ENCODE peak calls at places on chromosomes 11 and 22, in six cellular contexts. B is H1, H is psoas muscle, P is fibroblast of lung, Q is esophagus squamous epithelium, S is ovary. V is an unnamed sample.

GRCh38 chr22:46025225-46025972 is 48.4 kb upstream of the WNT7B start:
- DNase-seq in P (no peak), B (no peak), S (no peak), H (no peak), Q (no peak), V (no peak)

GRCh38 chr11:17541330-17541885 is 2.8 kb downstream of the USH1C start:
- DNase-seq in Q (no peak), P (no peak), B (no peak), H (no peak), S (no peak), V (no peak)

GRCh38 chr11:97548280-97548679 is 1158.5 kb downstream of the JRKL start:
- DNase-seq in B (no peak), S (no peak), H (no peak), P (no peak), Q (no peak), V (no peak)

GRCh38 chr11:36431429-36432092 is 78.5 kb downstream of the TRAF6 start:
- DNase-seq in P (peak; percentile 95), B (no peak), Q (no peak), H (peak; percentile 71), S (peak; percentile 85), V (no peak)

GRCh38 chr22:24133187-24133965 is 47.9 kb upstream of the SUSD2 start:
- DNase-seq in Q (no peak), H (no peak), B (no peak), P (peak; percentile 41), S (no peak), V (no peak)

GRCh38 chr11:12845739-12846358 is 163.3 kb upstream of the RASSF10 start:
- DNase-seq in B (no peak), P (peak; percentile 80), Q (no peak), S (peak; percentile 66), H (no peak), V (no peak)

GRCh38 chr11:26891501-26891900 is 102.4 kb upstream of the FIBIN start:
- DNase-seq in S (no peak), P (no peak), H (no peak), Q (no peak), B (no peak), V (no peak)

GRCh38 chr11:128151338-128151737 is 436.0 kb downstream of the ETS1 start:
- DNase-seq in P (no peak), B (no peak), Q (no peak), H (no peak), S (no peak), V (no peak)

GRCh38 chr22:37534445-37534844 is 15.2 kb upstream of the CARD10 start:
- DNase-seq in H (no peak), Q (no peak), S (no peak), P (no peak), B (no peak), V (no peak)

GRCh38 chr22:19795617-19796008 is 35.0 kb downstream of the TBX1 start:
- DNase-seq in B (no peak), H (peak; percentile 44), Q (no peak), S (no peak), P (peak; percentile 24), V (no peak)

GRCh38 chr11:61545341-61545740 is 35.5 kb downstream of the SYT7 start:
- DNase-seq in P (no peak), S (no peak), H (no peak), B (no peak), Q (no peak), V (no peak)

GRCh38 chr11:100719809-100720221 is 32.7 kb downstream of the ARHGAP42 start:
- DNase-seq in Q (no peak), P (peak; percentile 91), H (peak; percentile 48), B (no peak), S (peak; percentile 66), V (no peak)

GRCh38 chr22:22933100-22933806 is 45.6 kb downstream of the IGLL5 start:
- DNase-seq in S (no peak), P (no peak), H (no peak), Q (no peak), B (no peak), V (no peak)

GRCh38 chr11:70290341-70291065 is 20.0 kb downstream of the PPFIA1 start:
- DNase-seq in H (no peak), P (no peak), Q (no peak), S (no peak), B (no peak), V (no peak)

GRCh38 chr11:25484225-25484624 is 847.7 kb upstream of the ANO3 start:
- DNase-seq in B (no peak), H (no peak), P (no peak), Q (no peak), S (no peak), V (no peak)

GRCh38 chr11:26331911-26332571 is at the start of gene ANO3:
- DNase-seq in H (peak; percentile 44), B (peak; percentile 88), S (peak; percentile 11), Q (no peak), P (peak; percentile 89), V (peak; percentile 88)

GRCh38 chr11:20116825-20117224 is 43.5 kb downstream of the DBX1 start:
- DNase-seq in P (no peak), S (no peak), H (no peak), Q (no peak), B (no peak), V (no peak)

GRCh38 chr11:75523811-75524401 is 1.8 kb downstream of the GDPD5 start:
- DNase-seq in P (no peak), B (no peak), Q (no peak), H (no peak), S (no peak), V (no peak)

GRCh38 chr11:75527130-75527529 is 1.4 kb upstream of the GDPD5 start:
- DNase-seq in S (no peak), P (no peak), Q (no peak), B (no peak), H (no peak), V (no peak)

GRCh38 chr11:75526192-75526541 is 426 bp upstream of the GDPD5 start:
- DNase-seq in P (no peak), S (no peak), B (no peak), H (no peak), Q (no peak), V (no peak)

GRCh38 chr11:75524576-75525432 is 937 bp downstream of the GDPD5 start:
- DNase-seq in S (peak; percentile 30), Q (no peak), B (no peak), H (no peak), P (no peak), V (no peak)

GRCh38 chr11:75525433-75526191 is at the start of gene GDPD5:
- DNase-seq in Q (peak; percentile 29), S (peak; percentile 80), P (peak; percentile 60), H (peak; percentile 79), B (peak; percentile 54), V (peak; percentile 55)
- H3K27ac ChIP-seq in Q (peak within 1 kb of the TSS; percentile 46), S (no peak within 1 kb of the TSS), P (no peak within 1 kb of the TSS), H (peak within 1 kb of the TSS; percentile 36), B (no peak within 1 kb of the TSS), V (no peak within 1 kb of the TSS)

GRCh38 chr11:4466168-4466891 is 16.1 kb upstream of the OR52K1 start:
- DNase-seq in P (no peak), H (no peak), Q (no peak), S (no peak), B (no peak), V (no peak)

GRCh38 chr11:4467811-4468606 is 14.4 kb upstream of the OR52K1 start:
- DNase-seq in Q (no peak), P (no peak), H (no peak), S (no peak), B (no peak), V (no peak)

GRCh38 chr11:4464216-4465159 is 15.4 kb downstream of the OR52K2 start:
- DNase-seq in Q (no peak), P (peak; percentile 48), H (no peak), S (no peak), B (no peak), V (no peak)

GRCh38 chr11:4467043-4467442 is 15.4 kb upstream of the OR52K1 start:
- DNase-seq in S (no peak), P (no peak), H (no peak), Q (no peak), B (no peak), V (no peak)

GRCh38 chr11:4465411-4465810 is 16.3 kb downstream of the OR52K2 start:
- DNase-seq in B (no peak), S (no peak), H (no peak), Q (no peak), P (no peak), V (no peak)
- H3K4me3 ChIP-seq in B (no peak overlapping the region), S (no peak overlapping the region), H (no peak overlapping the region), Q (no peak overlapping the region), P (no peak overlapping the region), V (no peak overlapping the region)

GRCh38 chr22:35064664-35065063 is 1.3 kb upstream of the ISX start:
- DNase-seq in P (no peak), H (no peak), B (no peak), S (no peak), Q (no peak), V (no peak)
- H3K27ac ChIP-seq in P (no peak overlapping the region), H (no peak overlapping the region), B (no peak overlapping the region), S (no peak overlapping the region), Q (no peak overlapping the region), V (no peak overlapping the region)

GRCh38 chr22:40979198-40979597 is 28.0 kb downstream of the RBX1 start:
- DNase-seq in S (no peak), B (no peak), P (no peak), H (no peak), Q (no peak), V (no peak)

GRCh38 chr22:40975346-40975745 is 24.2 kb downstream of the RBX1 start:
- DNase-seq in Q (no peak), H (no peak), S (no peak), B (no peak), P (no peak), V (no peak)

GRCh38 chr22:40982482-40983385 is 31.6 kb downstream of the RBX1 start:
- DNase-seq in Q (no peak), H (no peak), S (no peak), B (no peak), P (no peak), V (no peak)

GRCh38 chr22:40976866-40977700 is 25.9 kb downstream of the RBX1 start:
- DNase-seq in B (no peak), P (no peak), Q (no peak), S (no peak), H (no peak), V (no peak)

DNA sequence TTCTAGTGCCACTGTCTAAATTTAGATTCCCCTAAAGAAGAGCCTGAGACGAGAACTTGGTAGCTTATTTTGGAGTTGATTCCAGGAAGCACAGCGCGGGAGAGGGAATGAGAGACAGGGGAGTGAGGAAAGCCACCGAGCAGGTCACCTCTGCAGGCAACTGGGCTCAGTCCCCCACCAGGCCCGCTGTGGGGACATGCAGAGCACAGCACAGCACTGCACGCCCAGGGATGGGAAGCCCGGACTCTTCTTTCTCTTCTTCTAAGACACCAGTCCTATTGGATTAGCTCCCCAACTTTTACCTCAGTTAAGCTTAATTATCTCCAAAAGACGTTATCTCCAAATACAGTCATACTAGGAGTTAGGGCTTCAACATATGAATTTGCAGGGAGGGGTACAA is 28.7 kb downstream of the RBX1 start:
- DNase-seq in S (no peak), H (no peak), Q (no peak), P (no peak), B (no peak), V (no peak)
- H3K4me3 ChIP-seq in S (no peak overlapping the region), H (no peak overlapping the region), Q (no peak overlapping the region), P (no peak overlapping the region), B (no peak overlapping the region), V (no peak overlapping the region)

GRCh38 chr11:64314805-64315561 is 2.4 kb downstream of the TRMT112 start:
- DNase-seq in H (no peak), Q (no peak), B (no peak), S (no peak), P (no peak), V (no peak)
- H3K27ac ChIP-seq in H (no peak overlapping the region), Q (peak overlapping the region; percentile 83), B (no peak overlapping the region), S (no peak overlapping the region), P (no peak overlapping the region), V (no peak overlapping the region)

GRCh38 chr11:86958259-86958658 is 3.1 kb upstream of the FZD4 start:
- DNase-seq in S (no peak), P (no peak), H (no peak), Q (no peak), B (no peak), V (no peak)
- H3K4me3 ChIP-seq in S (no peak overlapping the region), P (no peak overlapping the region), H (no peak overlapping the region), Q (no peak overlapping the region), B (no peak overlapping the region), V (no peak overlapping the region)

V was measured in iPS DF 6.9.